ENCODE peak calls at places on chromosomes 6 and 20, in four cellular contexts. One of them, this sample, is unnamed.

GRCh38 chr6:138622967-138623366 is 123.7 kb upstream of the NHSL1 start:
- DNase-seq in activated CD4-positive, alpha-beta T cell treated with anti-CD3 and anti-CD28 coated beads for 36 hours: no peak
- DNase-seq in LHCN-M2: peak; percentile 54
- DNase-seq in left lung: no peak
- DNase-seq in this sample: no peak

GRCh38 chr6:31660224-31660997 is at the start of gene C6orf47:
- DNase-seq in activated CD4-positive, alpha-beta T cell treated with anti-CD3 and anti-CD28 coated beads for 36 hours: peak; percentile 86
- DNase-seq in LHCN-M2: peak; percentile 83
- DNase-seq in left lung: peak; percentile 97
- DNase-seq in this sample: peak; percentile 78

GRCh38 chr6:20757761-20758160 is 223.5 kb downstream of the CDKAL1 start:
- DNase-seq in activated CD4-positive, alpha-beta T cell treated with anti-CD3 and anti-CD28 coated beads for 36 hours: no peak
- DNase-seq in LHCN-M2: peak; percentile 83
- DNase-seq in left lung: no peak
- DNase-seq in this sample: peak; percentile 61

GRCh38 chr6:144731229-144731628 is 446.1 kb downstream of the UTRN start:
- DNase-seq in activated CD4-positive, alpha-beta T cell treated with anti-CD3 and anti-CD28 coated beads for 36 hours: no peak
- DNase-seq in LHCN-M2: no peak
- DNase-seq in left lung: no peak
- DNase-seq in this sample: no peak

GRCh38 chr6:5335020-5335419 is 73.7 kb downstream of the FARS2 start:
- DNase-seq in activated CD4-positive, alpha-beta T cell treated with anti-CD3 and anti-CD28 coated beads for 36 hours: no peak
- DNase-seq in LHCN-M2: no peak
- DNase-seq in left lung: no peak
- DNase-seq in this sample: no peak

GRCh38 chr6:138357928-138358327 is 19.8 kb upstream of the SMIM28 start:
- DNase-seq in activated CD4-positive, alpha-beta T cell treated with anti-CD3 and anti-CD28 coated beads for 36 hours: no peak
- DNase-seq in LHCN-M2: no peak
- DNase-seq in left lung: no peak
- DNase-seq in this sample: no peak

GRCh38 chr6:40953486-40953885 is 85.5 kb downstream of the UNC5CL start:
- DNase-seq in activated CD4-positive, alpha-beta T cell treated with anti-CD3 and anti-CD28 coated beads for 36 hours: no peak
- DNase-seq in LHCN-M2: no peak
- DNase-seq in left lung: no peak
- DNase-seq in this sample: no peak

GRCh38 chr6:170405311-170405975 is 98.9 kb downstream of the FAM120B start:
- DNase-seq in activated CD4-positive, alpha-beta T cell treated with anti-CD3 and anti-CD28 coated beads for 36 hours: no peak
- DNase-seq in LHCN-M2: peak; percentile 97
- DNase-seq in left lung: no peak
- DNase-seq in this sample: peak; percentile 67

GRCh38 chr6:106254636-106255035 is 70.9 kb downstream of the ATG5 start:
- DNase-seq in activated CD4-positive, alpha-beta T cell treated with anti-CD3 and anti-CD28 coated beads for 36 hours: no peak
- DNase-seq in LHCN-M2: peak; percentile 77
- DNase-seq in left lung: no peak
- DNase-seq in this sample: peak; percentile 50

GRCh38 chr6:145669627-145670034 is 65.7 kb downstream of the EPM2A start:
- DNase-seq in activated CD4-positive, alpha-beta T cell treated with anti-CD3 and anti-CD28 coated beads for 36 hours: no peak
- DNase-seq in LHCN-M2: peak; percentile 85
- DNase-seq in left lung: no peak
- DNase-seq in this sample: peak; percentile 70

GRCh38 chr6:167742719-167743303 is 83.9 kb upstream of the AFDN start:
- DNase-seq in activated CD4-positive, alpha-beta T cell treated with anti-CD3 and anti-CD28 coated beads for 36 hours: no peak
- DNase-seq in LHCN-M2: no peak
- DNase-seq in left lung: no peak
- DNase-seq in this sample: peak; percentile 7

GRCh38 chr6:109865968-109866367 is 112.1 kb upstream of the GPR6 start:
- DNase-seq in activated CD4-positive, alpha-beta T cell treated with anti-CD3 and anti-CD28 coated beads for 36 hours: peak; percentile 11
- DNase-seq in LHCN-M2: no peak
- DNase-seq in left lung: no peak
- DNase-seq in this sample: no peak

GRCh38 chr20:61628480-61628879 is 376.4 kb downstream of the CDH4 start:
- DNase-seq in activated CD4-positive, alpha-beta T cell treated with anti-CD3 and anti-CD28 coated beads for 36 hours: no peak
- DNase-seq in LHCN-M2: no peak
- DNase-seq in left lung: no peak
- DNase-seq in this sample: no peak

GRCh38 chr20:38017959-38018358 is 15.3 kb downstream of the TTI1 start:
- DNase-seq in activated CD4-positive, alpha-beta T cell treated with anti-CD3 and anti-CD28 coated beads for 36 hours: no peak
- DNase-seq in LHCN-M2: no peak
- DNase-seq in left lung: no peak
- DNase-seq in this sample: no peak

GRCh38 chr6:113432729-113433505 is 424.2 kb upstream of the MARCKS start:
- DNase-seq in activated CD4-positive, alpha-beta T cell treated with anti-CD3 and anti-CD28 coated beads for 36 hours: no peak
- DNase-seq in LHCN-M2: no peak
- DNase-seq in left lung: no peak
- DNase-seq in this sample: no peak

GRCh38 chr20:40536866-40537265 is 152.2 kb downstream of the MAFB start:
- DNase-seq in activated CD4-positive, alpha-beta T cell treated with anti-CD3 and anti-CD28 coated beads for 36 hours: no peak
- DNase-seq in LHCN-M2: no peak
- DNase-seq in left lung: no peak
- DNase-seq in this sample: no peak

GRCh38 chr6:6758915-6759654 is 170.6 kb downstream of the LY86 start:
- DNase-seq in activated CD4-positive, alpha-beta T cell treated with anti-CD3 and anti-CD28 coated beads for 36 hours: peak; percentile 38
- DNase-seq in LHCN-M2: peak; percentile 30
- DNase-seq in left lung: no peak
- DNase-seq in this sample: peak; percentile 61

GRCh38 chr6:169726963-169727362 is 2.7 kb upstream of the PHF10 start:
- DNase-seq in activated CD4-positive, alpha-beta T cell treated with anti-CD3 and anti-CD28 coated beads for 36 hours: no peak
- DNase-seq in LHCN-M2: no peak
- DNase-seq in left lung: no peak
- DNase-seq in this sample: no peak

GRCh38 chr6:39847216-39847615 is 55.0 kb downstream of the DAAM2 start:
- DNase-seq in activated CD4-positive, alpha-beta T cell treated with anti-CD3 and anti-CD28 coated beads for 36 hours: no peak
- DNase-seq in LHCN-M2: no peak
- DNase-seq in left lung: no peak
- DNase-seq in this sample: no peak

GRCh38 chr6:20403080-20403765 is 1.5 kb downstream of the E2F3 start:
- DNase-seq in activated CD4-positive, alpha-beta T cell treated with anti-CD3 and anti-CD28 coated beads for 36 hours: peak; percentile 96
- DNase-seq in LHCN-M2: peak; percentile 88
- DNase-seq in left lung: peak; percentile 100
- DNase-seq in this sample: peak; percentile 93

GRCh38 chr6:11260249-11261038 is 28.0 kb upstream of the NEDD9 start:
- DNase-seq in activated CD4-positive, alpha-beta T cell treated with anti-CD3 and anti-CD28 coated beads for 36 hours: no peak
- DNase-seq in LHCN-M2: no peak
- DNase-seq in left lung: no peak
- DNase-seq in this sample: no peak

GRCh38 chr6:36659271-36659670 is 19.2 kb upstream of the CDKN1A start:
- DNase-seq in activated CD4-positive, alpha-beta T cell treated with anti-CD3 and anti-CD28 coated beads for 36 hours: no peak
- DNase-seq in LHCN-M2: peak; percentile 92
- DNase-seq in left lung: no peak
- DNase-seq in this sample: peak; percentile 15

GRCh38 chr6:127435717-127436220 is 23.4 kb downstream of the KIAA0408 start:
- DNase-seq in activated CD4-positive, alpha-beta T cell treated with anti-CD3 and anti-CD28 coated beads for 36 hours: no peak
- DNase-seq in LHCN-M2: no peak
- DNase-seq in left lung: no peak
- DNase-seq in this sample: no peak

GRCh38 chr20:43537921-43538854 is 20.6 kb upstream of the SGK2 start:
- DNase-seq in activated CD4-positive, alpha-beta T cell treated with anti-CD3 and anti-CD28 coated beads for 36 hours: peak; percentile 70
- DNase-seq in LHCN-M2: peak; percentile 57
- DNase-seq in left lung: no peak
- DNase-seq in this sample: peak; percentile 86

GRCh38 chr6:11486959-11487358 is 50.6 kb upstream of the TMEM170B start:
- DNase-seq in activated CD4-positive, alpha-beta T cell treated with anti-CD3 and anti-CD28 coated beads for 36 hours: no peak
- DNase-seq in LHCN-M2: no peak
- DNase-seq in left lung: no peak
- DNase-seq in this sample: no peak

GRCh38 chr6:100462990-100463684 is 1.6 kb downstream of the SIM1 start:
- DNase-seq in activated CD4-positive, alpha-beta T cell treated with anti-CD3 and anti-CD28 coated beads for 36 hours: no peak
- DNase-seq in LHCN-M2: peak; percentile 23
- DNase-seq in left lung: no peak
- DNase-seq in this sample: no peak

GRCh38 chr6:118963003-118963402 is 28.0 kb upstream of the MCM9 start:
- DNase-seq in activated CD4-positive, alpha-beta T cell treated with anti-CD3 and anti-CD28 coated beads for 36 hours: no peak
- DNase-seq in LHCN-M2: peak; percentile 10
- DNase-seq in left lung: no peak
- DNase-seq in this sample: peak; percentile 21

GRCh38 chr20:3937618-3938017 is 48.4 kb downstream of the PANK2 start:
- DNase-seq in activated CD4-positive, alpha-beta T cell treated with anti-CD3 and anti-CD28 coated beads for 36 hours: no peak
- DNase-seq in LHCN-M2: no peak
- DNase-seq in left lung: no peak
- DNase-seq in this sample: no peak

GRCh38 chr6:44359973-44360372 is 17.5 kb downstream of the SPATS1 start:
- DNase-seq in activated CD4-positive, alpha-beta T cell treated with anti-CD3 and anti-CD28 coated beads for 36 hours: no peak
- DNase-seq in LHCN-M2: no peak
- DNase-seq in left lung: no peak
- DNase-seq in this sample: no peak

GRCh38 chr20:4227085-4227821 is 211.9 kb upstream of the RNF24 start:
- DNase-seq in activated CD4-positive, alpha-beta T cell treated with anti-CD3 and anti-CD28 coated beads for 36 hours: peak; percentile 22
- DNase-seq in LHCN-M2: peak; percentile 62
- DNase-seq in left lung: no peak
- DNase-seq in this sample: peak; percentile 69

GRCh38 chr6:137171824-137172733 is 1.4 kb downstream of the IL22RA2 start:
- DNase-seq in activated CD4-positive, alpha-beta T cell treated with anti-CD3 and anti-CD28 coated beads for 36 hours: no peak
- DNase-seq in LHCN-M2: no peak
- DNase-seq in left lung: no peak
- DNase-seq in this sample: no peak

GRCh38 chr20:24235740-24236139 is 233.7 kb upstream of the SYNDIG1 start:
- DNase-seq in activated CD4-positive, alpha-beta T cell treated with anti-CD3 and anti-CD28 coated beads for 36 hours: no peak
- DNase-seq in LHCN-M2: no peak
- DNase-seq in left lung: no peak
- DNase-seq in this sample: no peak

This sample was measured in PC-3.